ENCODE peak calls at places on chromosomes 5 and 9, in four cellular contexts. L, W, A and F are unnamed samples.

GRCh38 chr9:129972816-129973215 is 70.2 kb downstream of the FNBP1 start:
- DNase-seq in W (no peak), A (no peak), L (no peak), F (no peak)

GRCh38 chr9:132943677-132944293 is 631 bp downstream of the TSC1 start:
- DNase-seq in W (no peak), L (no peak), A (no peak), F (peak; percentile 21)

GRCh38 chr5:85049020-85049419 is 664.3 kb upstream of the EDIL3 start:
- DNase-seq in W (no peak), A (no peak), L (no peak), F (peak; percentile 13)

GRCh38 chr9:69919461-69920061 is 98.9 kb downstream of the CFAP95 start:
- DNase-seq in L (peak; percentile 67), A (no peak), W (no peak), F (no peak)

GRCh38 chr5:67190856-67191255 is 5.7 kb downstream of the CD180 start:
- DNase-seq in W (no peak), L (no peak), A (no peak), F (no peak)

GRCh38 chr9:134395727-134396257 is 69.5 kb downstream of the RXRA start:
- DNase-seq in L (no peak), W (no peak), A (no peak), F (no peak)

GRCh38 chr5:154831451-154831850 is 19.0 kb downstream of the FAXDC2 start:
- DNase-seq in W (no peak), L (no peak), A (no peak), F (no peak)

GRCh38 chr5:71932131-71932635 is 175.1 kb upstream of the MAP1B start:
- DNase-seq in A (no peak), W (no peak), L (no peak), F (no peak)

GRCh38 chr5:75993638-75994037 is 89.5 kb upstream of the SV2C start:
- DNase-seq in L (no peak), A (no peak), W (no peak), F (no peak)

GRCh38 chr5:149062371-149063016 is 368 bp downstream of the SH3TC2 start:
- DNase-seq in W (no peak), A (no peak), L (no peak), F (no peak)

GRCh38 chr5:135492319-135492626 is 40.1 kb upstream of the TIFAB start:
- DNase-seq in W (no peak), A (no peak), L (no peak), F (no peak)

GRCh38 chr9:116163293-116164055 is 9.9 kb downstream of the PAPPA start:
- DNase-seq in A (no peak), W (no peak), L (no peak), F (no peak)

GRCh38 chr5:141691867-141692532 is 10.0 kb upstream of the ARAP3 start:
- DNase-seq in W (peak; percentile 85), A (peak; percentile 86), L (peak; percentile 91), F (peak; percentile 95)

GRCh38 chr5:79567926-79568549 is 44.2 kb upstream of the TENT2 start:
- DNase-seq in W (no peak), A (no peak), L (no peak), F (no peak)

GRCh38 chr5:132754947-132755346 is 7.7 kb downstream of the CCNI2 start:
- DNase-seq in W (no peak), L (no peak), A (no peak), F (no peak)

GRCh38 chr5:125227333-125228075 is 481.1 kb upstream of the ZNF608 start:
- DNase-seq in L (no peak), A (no peak), W (no peak), F (peak; percentile 41)

GRCh38 chr9:88954073-88954472 is 37.2 kb upstream of the S1PR3 start:
- DNase-seq in W (no peak), L (no peak), A (no peak), F (no peak)

GRCh38 chr9:114172981-114173833 is 17.9 kb downstream of the COL27A1 start:
- DNase-seq in A (no peak), W (no peak), L (no peak), F (no peak)

GRCh38 chr5:168153263-168153930 is 138.0 kb upstream of the WWC1 start:
- DNase-seq in L (no peak), W (no peak), A (no peak), F (no peak)

GRCh38 chr9:127177682-127178265 is 55.3 kb upstream of the ANGPTL2 start:
- DNase-seq in L (no peak), W (peak; percentile 11), A (no peak), F (peak; percentile 10)

GRCh38 chr5:37836173-37837100 is 3.4 kb downstream of the GDNF start:
- DNase-seq in A (no peak), L (peak; percentile 37), W (no peak), F (peak; percentile 45)

GRCh38 chr5:151684690-151685361 is 1.9 kb downstream of the SPARC start:
- DNase-seq in A (no peak), L (no peak), W (no peak), F (no peak)
- TF ChIP-seq CTCF in A (no peak), L (no peak), W (no peak), F (peak; percentile 40)

GRCh38 chr5:128896675-128897074 is 68.6 kb upstream of the SLC27A6 start:
- DNase-seq in L (no peak), W (no peak), A (no peak), F (no peak)
- TF ChIP-seq CTCF in L (no peak), W (no peak), A (no peak), F (no peak)

DNA sequence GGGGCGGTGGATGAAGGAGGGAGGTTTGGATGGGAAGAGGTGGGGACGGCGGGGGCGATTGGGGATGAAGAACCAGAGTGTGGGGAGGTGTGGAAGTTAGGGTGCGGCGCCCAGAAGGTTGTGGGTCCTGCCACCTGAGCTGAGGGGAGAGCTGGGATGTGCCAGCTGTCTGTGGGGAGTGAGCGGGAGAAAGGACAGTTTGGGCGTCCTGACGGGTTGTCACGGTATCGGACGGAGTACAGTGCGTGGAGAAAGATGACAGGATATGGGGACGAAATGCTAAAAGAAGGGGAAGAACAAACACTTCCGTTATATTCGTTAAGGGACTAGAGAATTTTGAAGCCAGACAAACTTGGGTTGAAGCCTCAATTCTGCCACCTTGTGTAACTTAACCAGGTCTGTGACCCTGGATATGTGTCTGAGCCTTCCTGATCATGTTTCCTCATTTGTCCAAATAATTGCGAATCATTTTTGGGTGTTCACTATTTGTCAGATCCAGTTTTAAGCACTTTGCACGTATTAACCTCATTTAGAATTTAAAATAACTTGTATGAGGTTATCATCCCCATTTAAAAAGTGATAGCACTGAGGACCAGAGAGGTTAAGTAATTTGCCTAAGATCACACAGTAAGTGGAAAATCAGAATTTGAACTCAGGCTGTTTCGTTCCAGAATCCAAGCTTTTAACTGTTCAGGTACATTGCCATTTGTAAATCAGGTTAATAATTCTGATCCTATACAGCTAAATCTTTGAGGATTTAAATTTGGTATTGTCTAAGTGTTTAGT is 689 bp downstream of the CNTRL start:
- DNase-seq in A (peak; percentile 12), L (peak; percentile 34), W (no peak), F (no peak)
- TF ChIP-seq CTCF in A (peak; percentile 29), L (no peak), W (no peak), F (no peak)

DNA sequence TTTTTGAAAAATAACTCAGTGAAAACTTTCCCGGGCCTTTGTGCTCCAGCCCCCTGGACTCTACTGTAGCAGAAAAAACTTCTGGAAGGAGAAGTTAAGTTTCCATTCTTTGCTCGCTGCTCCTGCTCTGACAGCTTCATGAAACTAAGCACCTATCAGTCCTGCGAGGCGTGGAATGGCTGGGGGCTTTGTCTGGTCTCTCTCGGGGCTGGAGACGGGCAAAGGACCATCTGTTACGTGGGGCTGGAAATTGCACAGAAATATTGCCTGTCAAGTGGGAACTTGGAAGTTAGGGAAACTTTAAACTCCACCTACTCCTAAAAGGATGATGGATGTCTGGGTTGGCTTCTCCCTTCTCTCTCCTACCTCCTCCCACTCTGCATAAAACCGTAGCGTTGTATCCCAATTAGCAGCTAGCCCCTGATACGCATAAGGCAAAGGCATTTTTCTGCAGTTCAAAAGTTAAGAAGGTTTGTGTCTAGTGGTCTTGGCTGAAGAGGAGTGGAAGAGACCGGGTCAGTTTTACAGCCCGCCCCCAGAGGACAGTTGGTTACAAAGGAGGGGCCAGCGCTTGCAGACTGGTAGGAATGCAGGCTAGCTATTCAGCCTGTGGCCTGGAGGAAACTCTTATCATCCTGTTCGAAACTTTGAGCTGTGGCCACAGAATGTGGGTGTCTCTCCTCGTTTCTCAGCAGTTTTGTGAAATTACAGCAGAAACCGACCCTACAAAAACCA is 1.2 kb downstream of the FBXL7 start:
- DNase-seq in W (peak; percentile 41), A (no peak), L (peak; percentile 20), F (peak; percentile 62)
- TF ChIP-seq CTCF in W (peak; percentile 40), A (no peak), L (no peak), F (no peak)

GRCh38 chr9:17589771-17590170 is 10.9 kb downstream of the SH3GL2 start:
- DNase-seq in W (no peak), L (no peak), A (no peak), F (no peak)

GRCh38 chr9:17588395-17588794 is 9.5 kb downstream of the SH3GL2 start:
- DNase-seq in A (no peak), W (no peak), L (no peak), F (no peak)

DNA sequence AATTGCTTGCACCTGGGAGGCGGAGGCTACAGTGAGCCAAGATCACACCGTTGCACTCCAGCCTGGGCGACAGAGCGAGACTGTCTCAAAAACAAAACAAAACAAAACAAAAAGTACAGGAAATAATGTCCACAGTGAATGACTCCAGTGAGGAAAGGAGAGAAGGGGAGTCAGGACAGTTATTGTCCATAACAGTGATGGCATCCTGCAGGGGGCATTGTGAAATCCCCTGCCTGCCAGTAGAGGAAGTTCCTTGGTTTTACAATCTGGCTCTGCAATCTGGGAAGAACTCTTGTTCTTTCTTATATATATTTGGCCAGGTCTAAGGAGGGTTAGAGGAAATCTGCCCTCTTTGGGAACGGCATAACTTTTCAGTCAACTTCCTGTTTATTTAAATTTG is 8.2 kb downstream of the SH3GL2 start:
- DNase-seq in L (no peak), W (no peak), A (no peak), F (no peak)
- TF ChIP-seq CTCF in L (no peak), W (no peak), A (no peak), F (no peak)

GRCh38 chr5:43401827-43402226 is 10.4 kb downstream of the CCL28 start:
- DNase-seq in L (no peak), A (no peak), W (no peak), F (no peak)
- TF ChIP-seq CTCF in L (no peak), A (no peak), W (no peak), F (no peak)

GRCh38 chr9:17402309-17402708 is 176.6 kb upstream of the SH3GL2 start:
- DNase-seq in A (no peak), L (no peak), W (no peak), F (no peak)
- TF ChIP-seq CTCF in A (no peak), L (no peak), W (no peak), F (peak; percentile 50)

GRCh38 chr9:121120386-121120785 is 45.6 kb downstream of the CNTRL start:
- DNase-seq in A (no peak), L (no peak), W (no peak), F (no peak)
- TF ChIP-seq CTCF in A (no peak), L (no peak), W (no peak), F (no peak)